ENCODE peak calls at places on chromosome 17, in eight cellular contexts. G is HCT116, N is PC-9, T is fibroblast of lung, V is neural progenitor cell, I is DND-41, W is MM.1S, O is mammary epithelial cell. R is an unnamed sample.
A peak's percentile ranks its signal among the peaks of the same experiment; 100 is the strongest.

GRCh38 chr17:4229627-4230026 is 34.2 kb downstream of the ANKFY1 start:
- DNase-seq in G (no peak), N (no peak), T (peak; percentile 89), V (no peak), I (no peak), W (no peak), O (peak; percentile 75), R (no peak)

GRCh38 chr17:28216528-28216927 is 102.5 kb upstream of the TMEM97 start:
- DNase-seq in G (no peak), N (no peak), T (peak; percentile 33), V (no peak), I (no peak), W (no peak), O (peak; percentile 65), R (no peak)

GRCh38 chr17:76900723-76901122 is 32.5 kb downstream of the MGAT5B start:
- DNase-seq in G (no peak), N (no peak), T (no peak), V (no peak), I (no peak), W (no peak), O (no peak), R (no peak)

GRCh38 chr17:32327911-32328310 is 14.1 kb downstream of the C17orf75 start:
- DNase-seq in G (no peak), N (no peak), T (no peak), V (no peak), I (no peak), W (no peak), O (no peak), R (no peak)

GRCh38 chr17:20184977-20185619 is 175.9 kb downstream of the SPECC1 start:
- DNase-seq in G (no peak), N (peak; percentile 25), T (peak; percentile 34), V (no peak), I (no peak), W (no peak), O (no peak), R (no peak)

GRCh38 chr17:76935331-76935730 is 67.1 kb downstream of the MGAT5B start:
- DNase-seq in G (no peak), N (no peak), T (peak; percentile 72), V (no peak), I (no peak), W (no peak), O (peak; percentile 12), R (no peak)

GRCh38 chr17:28723159-28723835 is 2.7 kb downstream of the TLCD1 start:
- DNase-seq in G (no peak), N (no peak), T (no peak), V (no peak), I (no peak), W (no peak), O (no peak), R (no peak)

GRCh38 chr17:39001703-39002637 is 34.8 kb upstream of the FBXO47 start:
- DNase-seq in G (no peak), N (peak; percentile 81), T (peak; percentile 87), V (no peak), I (no peak), W (no peak), O (peak; percentile 88), R (no peak)

GRCh38 chr17:77208217-77208808 is 67.5 kb downstream of the SEC14L1 start:
- DNase-seq in G (no peak), N (no peak), T (peak; percentile 42), V (peak; percentile 45), I (no peak), W (peak; percentile 62), O (no peak), R (no peak)

GRCh38 chr17:38747385-38748328 is 479 bp downstream of the PCGF2 start:
- DNase-seq in G (no peak), N (no peak), T (no peak), V (peak; percentile 80), I (peak; percentile 68), W (no peak), O (peak; percentile 11), R (peak; percentile 80)

GRCh38 chr17:10119203-10120112 is 78.9 kb downstream of the GAS7 start:
- DNase-seq in G (peak; percentile 90), N (peak; percentile 83), T (no peak), V (no peak), I (peak; percentile 73), W (peak; percentile 52), O (peak; percentile 42), R (no peak)

GRCh38 chr17:76272541-76273434 is 7.6 kb downstream of the UBALD2 start:
- DNase-seq in G (no peak), N (no peak), T (no peak), V (no peak), I (no peak), W (no peak), O (no peak), R (no peak)

GRCh38 chr17:33050611-33051140 is 59.0 kb downstream of the SPACA3 start:
- DNase-seq in G (no peak), N (no peak), T (no peak), V (no peak), I (no peak), W (no peak), O (no peak), R (no peak)

DNA sequence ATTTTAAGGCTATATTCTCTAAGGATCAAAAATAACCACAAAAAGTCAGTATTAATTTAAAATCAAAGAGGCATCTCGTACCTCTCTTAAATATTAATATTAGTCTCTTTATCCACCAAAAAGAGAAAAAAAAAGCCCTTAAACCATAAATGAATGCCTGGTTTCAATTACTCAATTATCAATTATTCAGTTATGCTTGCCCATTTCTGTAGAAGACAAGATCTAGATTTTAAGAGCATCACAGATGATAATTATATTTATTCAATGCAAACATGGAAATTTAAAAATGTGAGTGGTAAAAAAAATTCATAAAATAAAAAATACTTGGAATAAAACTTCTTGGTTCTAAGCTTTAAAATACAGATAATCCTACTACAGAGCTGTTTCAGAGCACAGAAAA is 125.7 kb upstream of the CORO6 start:
- DNase-seq in G (no peak), N (no peak), T (no peak), V (no peak), I (no peak), W (no peak), O (no peak), R (no peak)
- H4K20me1 ChIP-seq in G (no peaks in the 10 kb centered on the region), N (no peaks in the 10 kb centered on the region), T (no peaks in the 10 kb centered on the region), V (no peaks in the 10 kb centered on the region), I (peaks cover 11% of the 10 kb centered on the region), W (no peaks in the 10 kb centered on the region), O (no peaks in the 10 kb centered on the region), R (no peaks in the 10 kb centered on the region)

DNA sequence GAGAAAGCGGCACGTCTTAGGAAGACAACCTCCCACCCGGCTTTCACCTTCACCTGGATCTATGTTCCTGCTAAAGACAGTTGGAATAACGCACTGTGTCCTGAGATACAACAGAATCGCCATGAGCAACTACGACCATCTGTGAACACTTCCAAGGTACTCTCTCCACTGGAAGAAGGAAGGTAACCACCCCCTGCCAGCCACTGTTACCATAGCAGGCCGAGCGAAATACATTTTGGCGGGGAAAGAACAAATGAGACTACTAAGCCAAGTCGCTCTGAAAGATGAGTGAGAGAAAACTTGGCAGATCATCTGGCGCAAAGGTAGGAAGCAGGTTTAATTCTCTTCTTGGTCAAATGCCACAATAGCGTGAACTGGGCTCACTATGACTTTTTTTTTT is 9.8 kb downstream of the CRK start:
- DNase-seq in G (no peak), N (no peak), T (no peak), V (no peak), I (no peak), W (no peak), O (no peak), R (no peak)
- H4K20me1 ChIP-seq in G (peaks cover 5% of the 10 kb centered on the region), N (peaks cover 82% of the 10 kb centered on the region), T (no peaks in the 10 kb centered on the region), V (peaks cover 36% of the 10 kb centered on the region), I (peaks cover 50% of the 10 kb centered on the region), W (peaks cover 14% of the 10 kb centered on the region), O (peaks cover 13% of the 10 kb centered on the region), R (peaks cover 94% of the 10 kb centered on the region)

DNA sequence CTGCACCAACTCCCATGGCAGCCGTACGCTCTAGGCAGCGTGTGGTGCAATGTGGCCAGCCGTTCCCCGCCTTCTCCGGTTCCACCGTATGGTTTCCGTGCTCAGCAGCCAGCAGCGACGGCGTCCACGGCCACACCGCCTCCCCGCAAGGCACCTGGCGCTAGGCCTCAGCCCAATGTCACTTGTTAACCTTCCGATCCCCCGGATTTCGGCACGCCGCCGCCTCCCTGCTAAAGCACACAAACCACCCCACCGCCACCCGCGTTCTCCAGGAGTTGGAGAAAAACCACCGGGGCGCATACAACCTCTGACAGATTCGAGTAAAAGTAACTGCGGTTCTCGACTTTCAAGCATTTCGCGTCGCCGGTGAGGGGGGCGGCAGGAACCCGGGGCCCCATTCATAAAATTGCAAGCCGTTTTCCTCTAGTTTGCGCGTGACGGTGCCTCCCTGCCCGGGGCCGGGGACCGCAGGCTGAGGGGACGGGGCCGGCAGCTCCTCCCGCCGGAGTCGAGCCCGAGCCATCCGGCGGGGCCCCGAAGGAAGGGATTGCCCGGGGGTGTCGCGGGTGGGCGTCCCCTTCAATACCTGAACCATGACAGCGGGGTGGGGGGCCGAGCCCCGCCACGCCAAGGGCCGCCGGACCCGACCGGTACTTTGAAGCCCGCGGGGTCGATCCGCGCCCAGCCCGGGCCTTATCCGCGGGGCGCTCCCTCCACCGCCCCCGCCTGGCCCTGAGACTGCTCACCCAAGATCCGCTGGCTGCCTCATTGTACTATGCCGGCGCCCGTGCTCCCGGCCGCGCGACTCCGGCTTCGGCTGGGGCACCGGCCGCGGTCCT is at the start of gene TEX2:
- DNase-seq in G (no peak), N (peak; percentile 31), T (no peak), V (peak; percentile 45), I (peak; percentile 68), W (peak; percentile 56), O (peak; percentile 25), R (peak; percentile 86)
- H4K20me1 ChIP-seq in G (no peaks in the 10 kb centered on the region), N (peaks cover 2% of the 10 kb centered on the region), T (no peaks in the 10 kb centered on the region), V (peaks cover 38% of the 10 kb centered on the region), I (peaks cover 9% of the 10 kb centered on the region), W (no peaks in the 10 kb centered on the region), O (no peaks in the 10 kb centered on the region), R (peaks cover 7% of the 10 kb centered on the region)

DNA sequence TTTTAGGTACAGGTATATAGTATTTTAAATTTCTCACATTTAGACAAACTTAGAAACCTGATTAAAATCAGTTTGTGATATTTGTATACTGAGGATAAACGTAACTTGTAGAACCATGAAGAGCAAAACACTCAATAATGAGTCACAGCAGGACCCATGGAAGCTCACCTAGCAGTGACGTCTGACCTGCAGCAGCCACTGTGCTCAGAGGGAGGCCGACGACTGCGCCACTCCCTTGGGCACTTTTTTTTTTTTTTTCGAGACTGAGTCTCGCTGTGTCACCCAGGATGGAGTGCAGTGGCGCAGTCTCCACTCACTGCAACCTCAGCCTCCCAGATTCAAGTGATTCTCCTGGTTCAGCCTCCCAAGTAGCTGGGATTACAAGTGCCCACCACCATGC is 106.2 kb upstream of the AXIN2 start:
- DNase-seq in G (no peak), N (peak; percentile 18), T (no peak), V (no peak), I (no peak), W (no peak), O (no peak), R (no peak)
- H4K20me1 ChIP-seq in G (no peaks in the 10 kb centered on the region), N (no peaks in the 10 kb centered on the region), T (no peaks in the 10 kb centered on the region), V (no peaks in the 10 kb centered on the region), I (no peaks in the 10 kb centered on the region), W (no peaks in the 10 kb centered on the region), O (no peaks in the 10 kb centered on the region), R (no peaks in the 10 kb centered on the region)

DNA sequence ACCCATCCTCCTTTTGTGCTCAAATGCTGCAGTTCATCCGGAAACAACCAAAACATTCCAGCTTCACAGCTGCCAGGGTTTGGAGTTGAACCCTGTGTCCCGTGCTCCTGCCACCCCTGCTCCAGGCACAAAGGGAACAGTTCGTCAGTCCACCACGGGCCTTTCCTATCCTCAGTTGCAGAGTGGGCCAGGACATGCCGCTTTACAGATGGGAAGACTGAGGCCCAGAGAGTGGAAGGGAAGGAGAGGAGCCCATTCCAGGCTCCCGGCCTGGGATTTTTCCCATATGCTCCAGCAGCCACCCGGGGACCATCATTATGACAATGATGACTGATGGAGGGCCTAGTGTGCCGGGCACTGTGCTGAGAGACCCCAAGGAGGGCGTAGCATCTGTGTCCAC is 27.6 kb downstream of the RAI1 start:
- DNase-seq in G (no peak), N (no peak), T (no peak), V (no peak), I (no peak), W (no peak), O (no peak), R (no peak)
- H4K20me1 ChIP-seq in G (no peaks in the 10 kb centered on the region), N (peaks cover 47% of the 10 kb centered on the region), T (no peaks in the 10 kb centered on the region), V (peaks cover 99% of the 10 kb centered on the region), I (peaks cover 90% of the 10 kb centered on the region), W (no peaks in the 10 kb centered on the region), O (no peaks in the 10 kb centered on the region), R (peaks cover 59% of the 10 kb centered on the region)